ENCODE peak calls at places on chromosomes 11 and 22, in seven cellular contexts. B, M, W, R, X, Y and A are unnamed samples.

GRCh38 chr11:62588966-62589637 is 2.2 kb downstream of the TUT1 start:
- DNase-seq in B (no peak), M (peak), W (peak), R (no peak), X (no peak), Y (no peak), A (no peak)

GRCh38 chr11:64409278-64409677 is 50.3 kb downstream of the RPS6KA4 start:
- DNase-seq in B (no peak), M (no peak), W (no peak), R (no peak), X (no peak), Y (no peak), A (no peak)

GRCh38 chr22:24474649-24475048 is 20.5 kb upstream of the UPB1 start:
- DNase-seq in B (no peak), M (no peak), W (no peak), R (no peak), X (no peak), Y (no peak), A (no peak)

GRCh38 chr11:44949160-44950035 is 1.3 kb downstream of the TP53I11 start:
- DNase-seq in B (peak), M (peak), W (peak), R (no peak), X (peak), Y (peak), A (peak)

GRCh38 chr11:19508166-19508565 is 204.5 kb upstream of the NAV2 start:
- DNase-seq in B (no peak), M (peak), W (peak), R (peak), X (no peak), Y (no peak), A (no peak)

GRCh38 chr11:77146261-77147035 is 18.4 kb downstream of the MYO7A start:
- DNase-seq in B (no peak), M (no peak), W (no peak), R (no peak), X (no peak), Y (no peak), A (peak)

GRCh38 chr22:39110631-39111561 is 13.9 kb downstream of the APOBEC3H start:
- DNase-seq in B (no peak), M (no peak), W (no peak), R (peak), X (no peak), Y (no peak), A (no peak)

GRCh38 chr22:19355413-19356157 is 64.1 kb upstream of the CLTCL1 start:
- DNase-seq in B (no peak), M (no peak), W (no peak), R (no peak), X (no peak), Y (no peak), A (no peak)

GRCh38 chr22:50473855-50474671 is 772 bp downstream of the SBF1 start:
- DNase-seq in B (no peak), M (no peak), W (peak), R (peak), X (no peak), Y (peak), A (peak)

GRCh38 chr22:43883012-43883661 is 8.7 kb downstream of the PNPLA5 start:
- DNase-seq in B (peak), M (peak), W (peak), R (peak), X (no peak), Y (peak), A (peak)

GRCh38 chr11:118061401-118062125 is 15.3 kb upstream of the TMPRSS4 start:
- DNase-seq in B (no peak), M (no peak), W (no peak), R (peak), X (no peak), Y (no peak), A (no peak)

GRCh38 chr22:43412808-43413785 is 1.3 kb downstream of the MPPED1 start:
- DNase-seq in B (no peak), M (no peak), W (no peak), R (no peak), X (no peak), Y (no peak), A (no peak)

GRCh38 chr11:46298699-46299424 is 21.4 kb downstream of the CREB3L1 start:
- DNase-seq in B (no peak), M (no peak), W (peak), R (peak), X (no peak), Y (no peak), A (no peak)

GRCh38 chr11:8071616-8072581 is 9.1 kb upstream of the TUB start:
- DNase-seq in B (no peak), M (no peak), W (no peak), R (no peak), X (peak), Y (no peak), A (no peak)

GRCh38 chr11:130520231-130520630 is 71.8 kb downstream of the ADAMTS15 start:
- DNase-seq in B (no peak), M (no peak), W (no peak), R (no peak), X (no peak), Y (no peak), A (no peak)

GRCh38 chr22:32901925-32902324 is 100.4 kb downstream of the TIMP3 start:
- DNase-seq in B (no peak), M (no peak), W (no peak), R (no peak), X (no peak), Y (no peak), A (no peak)

GRCh38 chr11:115202061-115202460 is 302.2 kb downstream of the CADM1 start:
- DNase-seq in B (no peak), M (no peak), W (no peak), R (no peak), X (no peak), Y (no peak), A (no peak)

GRCh38 chr22:48836673-48837340 is 990.9 kb downstream of the BRD1 start:
- DNase-seq in B (no peak), M (no peak), W (no peak), R (no peak), X (no peak), Y (no peak), A (no peak)